ENCODE peak calls at places on chromosomes 1 and 21, in five cellular contexts. E, J, G, B and Z are unnamed samples.

GRCh38 chr1:242826706-242827336 is 302.3 kb upstream of the PLD5 start:
- DNase-seq in G (no peak), J (no peak), B (no peak), E (no peak), Z (peak)

GRCh38 chr21:17829472-17829871 is 10.3 kb upstream of the C21orf91 start:
- DNase-seq in E (no peak), B (peak), J (peak), G (no peak), Z (peak)

GRCh38 chr1:11940260-11940921 is 5.9 kb downstream of the PLOD1 start:
- DNase-seq in J (peak), E (peak), B (no peak), G (no peak), Z (peak)

GRCh38 chr1:74681001-74681400 is 7.4 kb upstream of the ERICH3 start:
- DNase-seq in B (no peak), J (no peak), G (no peak), E (no peak), Z (no peak)

GRCh38 chr1:222042120-222042519 is 300.2 kb upstream of the DUSP10 start:
- DNase-seq in E (peak), G (no peak), B (no peak), J (peak), Z (no peak)

GRCh38 chr1:58358311-58358710 is 188.2 kb downstream of the OMA1 start:
- DNase-seq in B (no peak), J (peak), G (no peak), E (peak), Z (no peak)

GRCh38 chr1:12610305-12610935 is 7.6 kb downstream of the DHRS3 start:
- DNase-seq in J (peak), G (no peak), E (no peak), B (peak), Z (peak)

GRCh38 chr1:204350265-204350664 is 9.5 kb downstream of the PLEKHA6 start:
- DNase-seq in B (peak), E (no peak), G (no peak), J (no peak), Z (no peak)

GRCh38 chr1:160186734-160187133 is 3.6 kb upstream of the CASQ1 start:
- DNase-seq in E (no peak), J (no peak), B (no peak), G (no peak), Z (no peak)

GRCh38 chr1:212984522-212985291 is 31.0 kb downstream of the ANGEL2 start:
- DNase-seq in G (no peak), J (no peak), B (no peak), E (no peak), Z (no peak)

GRCh38 chr1:15290382-15290781 is 43.4 kb downstream of the FHAD1 start:
- DNase-seq in E (no peak), J (no peak), G (no peak), B (no peak), Z (peak)

GRCh38 chr1:40650075-40650474 is 15.4 kb downstream of the RIMS3 start:
- DNase-seq in J (no peak), G (no peak), E (no peak), B (no peak), Z (no peak)

GRCh38 chr1:9909222-9910046 is 635 bp downstream of the CTNNBIP1 start:
- DNase-seq in B (peak), J (peak), G (no peak), E (peak), Z (no peak)

GRCh38 chr1:51790385-51790784 is 88.1 kb downstream of the NRDC start:
- DNase-seq in G (no peak), E (no peak), J (no peak), B (no peak), Z (no peak)

GRCh38 chr1:10990828-10991227 is 21.6 kb upstream of the TARDBP start:
- DNase-seq in J (no peak), B (no peak), G (no peak), E (no peak), Z (no peak)

GRCh38 chr1:28955930-28956552 is 41.7 kb downstream of the EPB41 start:
- DNase-seq in E (no peak), B (no peak), J (no peak), G (no peak), Z (no peak)

GRCh38 chr1:182611787-182612186 is 7.6 kb upstream of the RGS16 start:
- DNase-seq in B (no peak), G (no peak), J (no peak), E (no peak), Z (no peak)

GRCh38 chr1:116628448-116628847 is 39.1 kb downstream of the IGSF3 start:
- DNase-seq in G (no peak), B (no peak), E (no peak), J (no peak), Z (no peak)

GRCh38 chr1:27967106-27967883 is 7.5 kb downstream of the XKR8 start:
- DNase-seq in J (no peak), G (no peak), B (no peak), E (no peak), Z (no peak)

GRCh38 chr1:68615303-68615702 is 118.4 kb upstream of the DEPDC1 start:
- DNase-seq in B (no peak), E (no peak), G (no peak), J (no peak), Z (no peak)

GRCh38 chr1:106173101-106173500 is 883.4 kb upstream of the PRMT6 start:
- DNase-seq in E (no peak), B (no peak), J (no peak), G (no peak), Z (no peak)

GRCh38 chr1:232982238-232982944 is 32.0 kb downstream of the NTPCR start:
- DNase-seq in B (peak), E (no peak), G (no peak), J (peak), Z (peak)

GRCh38 chr1:33295450-33296081 is 25.3 kb downstream of the A3GALT2 start:
- DNase-seq in J (peak), B (peak), G (peak), E (peak), Z (peak)

GRCh38 chr1:47592296-47592975 is 154.6 kb downstream of the FOXD2 start:
- DNase-seq in J (no peak), E (no peak), B (no peak), G (no peak), Z (no peak)

GRCh38 chr21:45990741-45991605 is 9.4 kb downstream of the COL6A1 start:
- DNase-seq in E (no peak), B (no peak), J (no peak), G (peak), Z (no peak)

GRCh38 chr1:204287466-204287881 is 72.3 kb downstream of the PLEKHA6 start:
- DNase-seq in G (no peak), B (no peak), E (no peak), J (no peak), Z (no peak)

GRCh38 chr1:79215311-79215710 is 208.8 kb upstream of the ADGRL4 start:
- DNase-seq in G (no peak), E (no peak), J (no peak), B (no peak), Z (no peak)

GRCh38 chr1:30046751-30047150 is 676.6 kb downstream of the MATN1 start:
- DNase-seq in G (no peak), J (no peak), E (no peak), B (no peak), Z (no peak)

GRCh38 chr21:38524168-38525153 is 26.2 kb upstream of the ERG start:
- DNase-seq in B (no peak), G (no peak), J (no peak), E (no peak), Z (no peak)

GRCh38 chr1:153506831-153507413 is 28.9 kb downstream of the S100A6 start:
- DNase-seq in E (peak), J (peak), G (peak), B (peak), Z (peak)

GRCh38 chr1:184506501-184506900 is 119.7 kb downstream of the C1orf21 start:
- DNase-seq in J (no peak), G (no peak), B (no peak), E (no peak), Z (no peak)

GRCh38 chr1:76587213-76587612 is 280.1 kb upstream of the ST6GALNAC5 start:
- DNase-seq in G (no peak), J (no peak), E (peak), B (no peak), Z (no peak)

GRCh38 chr1:236122176-236122575 is 20.2 kb upstream of the GPR137B start:
- DNase-seq in B (no peak), J (no peak), G (no peak), E (no peak), Z (no peak)
- H3K4me3 ChIP-seq in B (no peak), J (no peak), G (no peak), E (no peak), Z (no peak)

DNA sequence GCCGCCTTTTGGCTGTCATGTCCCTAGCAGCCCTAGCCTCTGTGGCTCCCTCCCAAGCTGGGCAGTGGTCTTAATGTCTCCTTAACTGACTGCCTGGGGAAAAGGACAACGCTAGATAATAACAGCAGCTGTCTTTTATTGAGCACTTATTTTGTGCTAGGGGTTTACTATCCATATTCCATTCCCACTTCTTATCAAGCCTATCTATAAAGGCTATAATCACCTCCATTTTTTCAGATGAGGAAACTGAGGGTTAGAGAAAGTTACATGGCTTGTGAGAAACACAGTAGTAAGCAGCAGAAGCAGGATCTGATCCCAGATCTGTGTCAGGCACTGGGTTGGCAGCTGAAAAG is 6.2 kb downstream of the SH3BGRL3 start:
- DNase-seq in G (no peak), E (no peak), B (no peak), J (no peak), Z (no peak)
- H3K4me3 ChIP-seq in G (no peak), E (no peak), B (no peak), J (no peak), Z (no peak)

GRCh38 chr1:31423418-31423947 is 10.5 kb downstream of the SERINC2 start:
- DNase-seq in J (no peak), G (no peak), E (no peak), B (no peak), Z (no peak)
- H3K4me3 ChIP-seq in J (no peak), G (no peak), E (no peak), B (no peak), Z (no peak)

GRCh38 chr1:8022395-8023286 is 3.5 kb downstream of the ERRFI1 start:
- DNase-seq in J (peak), B (no peak), G (no peak), E (no peak), Z (no peak)
- H3K4me3 ChIP-seq in J (peak), B (no peak), G (no peak), E (peak), Z (peak)

DNA sequence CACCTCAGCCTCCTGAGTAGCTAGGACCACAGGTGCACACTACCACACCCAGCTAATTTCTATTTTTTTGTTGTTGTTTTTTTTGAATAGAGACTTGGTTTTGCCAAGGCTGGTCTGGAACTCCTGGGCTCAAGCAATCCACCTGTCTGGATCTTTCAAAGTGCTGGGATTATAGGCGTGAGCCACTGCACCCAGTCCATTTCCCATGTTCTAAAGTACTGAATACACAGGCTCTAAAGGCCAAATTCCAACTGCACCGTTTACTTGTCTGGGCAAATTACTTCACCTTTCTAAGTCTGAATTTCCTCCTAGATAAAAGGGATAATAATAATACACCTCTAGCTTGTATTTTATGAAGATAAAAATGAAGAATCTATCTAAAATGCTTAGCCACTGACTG is 39.6 kb downstream of the FRRS1 start:
- DNase-seq in J (no peak), G (no peak), B (no peak), E (no peak), Z (no peak)
- H3K4me3 ChIP-seq in J (no peak), G (no peak), B (no peak), E (no peak), Z (no peak)

GRCh38 chr21:43012596-43012995 is 38.2 kb downstream of the PKNOX1 start:
- DNase-seq in E (no peak), G (no peak), B (no peak), J (no peak), Z (no peak)

GRCh38 chr21:43016728-43017127 is 42.4 kb downstream of the PKNOX1 start:
- DNase-seq in B (peak), J (no peak), E (no peak), G (no peak), Z (no peak)

GRCh38 chr21:43020177-43020576 is 45.8 kb downstream of the PKNOX1 start:
- DNase-seq in E (no peak), J (no peak), B (no peak), G (no peak), Z (no peak)

GRCh38 chr21:43018519-43018918 is 44.2 kb downstream of the PKNOX1 start:
- DNase-seq in E (no peak), G (no peak), J (no peak), B (no peak), Z (no peak)

DNA sequence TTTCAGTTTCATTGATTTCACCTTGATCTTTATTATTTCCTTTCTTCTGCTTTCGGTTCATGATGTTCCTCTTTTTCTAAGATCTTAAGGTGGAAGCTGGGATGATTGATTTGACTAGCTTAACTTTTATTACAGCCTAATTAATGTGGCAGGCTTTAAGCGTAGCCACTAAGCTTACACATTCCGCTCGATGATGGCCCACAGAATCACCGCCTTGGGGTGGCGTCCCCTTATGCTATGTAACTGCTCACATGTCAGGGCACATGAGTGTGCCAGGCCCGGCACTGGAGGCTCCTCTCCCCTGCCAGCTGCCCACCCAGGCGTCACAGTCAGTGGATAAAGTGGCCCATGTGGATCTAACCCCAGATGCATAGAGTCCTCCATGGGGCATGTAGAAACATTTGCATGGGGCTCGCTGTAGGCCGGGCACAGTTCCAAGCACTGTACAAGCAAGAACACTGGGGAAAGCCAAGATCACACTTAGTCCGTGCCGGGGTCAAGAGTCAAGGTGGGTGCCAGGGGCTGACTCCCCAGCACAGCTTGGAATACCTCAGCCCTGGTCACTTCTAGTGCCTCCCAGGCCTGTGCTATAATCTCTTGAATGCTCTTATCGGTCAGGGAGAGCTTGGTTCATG is 41.7 kb downstream of the PKNOX1 start:
- DNase-seq in G (no peak), E (no peak), B (no peak), J (no peak), Z (no peak)
- H3K4me3 ChIP-seq in G (no peak), E (no peak), B (no peak), J (no peak), Z (no peak)